ENCODE peak calls at places on chromosomes 6 and 20, in ten cellular contexts. B is testis; J is brain microvascular endothelial cell; D is SJSA1; T is heart right ventricle; Z is Peyer's patch; O is naive thymus-derived CD4-positive, alpha-beta T cell; W is HL-60; V is ovary; N is IMR-90. Y is an unnamed sample.

GRCh38 chr20:54200487-54201267 is 7.2 kb upstream of the PFDN4 start:
- DNase-seq in J (no peak), N (no peak), D (no peak), Z (no peak), T (no peak), B (no peak), W (no peak), O (no peak), V (no peak), Y (no peak)

GRCh38 chr6:163165922-163166321 is 248.6 kb upstream of the QKI start:
- DNase-seq in Z (no peak), B (no peak), T (no peak), O (no peak), W (no peak), N (no peak), D (no peak), V (no peak), J (no peak), Y (no peak)

GRCh38 chr20:63955281-63955845 is 853 bp downstream of the UCKL1 start:
- DNase-seq in W (peak), T (peak), J (no peak), B (peak), Z (peak), V (no peak), O (no peak), N (no peak), D (peak), Y (no peak)

GRCh38 chr6:164693934-164694333 is 615.5 kb downstream of the C6orf118 start:
- DNase-seq in V (no peak), J (no peak), B (no peak), T (no peak), W (no peak), O (no peak), Z (no peak), D (no peak), N (no peak), Y (no peak)

GRCh38 chr6:14984454-14984853 is 261.4 kb upstream of the JARID2 start:
- DNase-seq in O (no peak), J (no peak), N (peak), Z (peak), B (peak), W (no peak), T (no peak), D (no peak), V (peak), Y (no peak)

GRCh38 chr20:63753381-63753780 is 13.8 kb downstream of the SLC2A4RG start:
- DNase-seq in Z (no peak), D (no peak), V (no peak), O (no peak), B (no peak), N (no peak), T (no peak), J (no peak), W (no peak), Y (no peak)

GRCh38 chr20:58642465-58642864 is 8.6 kb upstream of the STX16 start:
- DNase-seq in D (no peak), Z (peak), V (no peak), J (no peak), B (no peak), T (no peak), W (no peak), N (no peak), O (no peak), Y (no peak)

GRCh38 chr6:55836481-55836880 is 38.9 kb downstream of the BMP5 start:
- DNase-seq in N (no peak), J (no peak), O (no peak), B (no peak), W (no peak), V (no peak), T (no peak), Z (no peak), D (peak), Y (no peak)

GRCh38 chr20:63226020-63226943 is 9.4 kb upstream of the BIRC7 start:
- DNase-seq in J (no peak), B (no peak), Z (no peak), W (no peak), T (no peak), O (no peak), V (no peak), D (no peak), N (no peak), Y (no peak)

GRCh38 chr20:53296451-53297153 is 297.0 kb downstream of the ZNF217 start:
- DNase-seq in J (no peak), O (no peak), D (no peak), Z (no peak), N (no peak), V (no peak), B (no peak), T (no peak), W (no peak), Y (no peak)

GRCh38 chr20:57412347-57413029 is 21.3 kb downstream of the RBM38 start:
- DNase-seq in N (no peak), T (no peak), V (no peak), D (no peak), J (no peak), O (no peak), B (peak), W (no peak), Z (no peak), Y (no peak)

GRCh38 chr6:38773338-38773737 is 58.2 kb downstream of the DNAH8 start:
- DNase-seq in B (peak), V (no peak), N (no peak), W (no peak), Z (no peak), T (no peak), J (no peak), D (no peak), O (no peak), Y (no peak)

GRCh38 chr6:31144970-31145340 is 6.1 kb upstream of the PSORS1C2 start:
- DNase-seq in B (no peak), N (no peak), J (no peak), D (no peak), T (no peak), Z (peak), O (no peak), W (no peak), V (no peak), Y (no peak)

GRCh38 chr6:71531841-71532240 is 243.2 kb downstream of the OGFRL1 start:
- DNase-seq in B (peak), J (no peak), T (no peak), N (no peak), D (no peak), V (no peak), O (no peak), Z (no peak), W (no peak), Y (no peak)

GRCh38 chr20:34861386-34862084 is 11.1 kb downstream of the GGT7 start:
- DNase-seq in W (no peak), N (no peak), O (no peak), D (no peak), B (no peak), Z (peak), T (no peak), V (no peak), J (no peak), Y (no peak)
- H3K27ac ChIP-seq in W (no peak), N (no peak), O (no peak), D (no peak), B (no peak), Z (no peak), T (no peak), V (no peak), J (no peak), Y (no peak)

GRCh38 chr6:24865161-24865560 is 66.4 kb upstream of the ARMH2 start:
- DNase-seq in O (no peak), T (no peak), B (no peak), V (no peak), W (no peak), N (no peak), D (no peak), J (no peak), Z (no peak), Y (no peak)

GRCh38 chr6:24861934-24862333 is 63.2 kb upstream of the ARMH2 start:
- DNase-seq in B (no peak), O (no peak), D (no peak), N (no peak), Z (peak), J (no peak), T (no peak), W (no peak), V (no peak), Y (no peak)

GRCh38 chr6:24868765-24869164 is 67.0 kb downstream of the RIPOR2 start:
- DNase-seq in Z (no peak), V (no peak), W (no peak), T (no peak), D (no peak), O (no peak), B (no peak), N (no peak), J (no peak), Y (no peak)

GRCh38 chr6:24867104-24867703 is 68.5 kb upstream of the ARMH2 start:
- DNase-seq in N (no peak), V (no peak), W (no peak), O (no peak), Z (no peak), D (no peak), J (no peak), B (no peak), T (no peak), Y (no peak)

DNA sequence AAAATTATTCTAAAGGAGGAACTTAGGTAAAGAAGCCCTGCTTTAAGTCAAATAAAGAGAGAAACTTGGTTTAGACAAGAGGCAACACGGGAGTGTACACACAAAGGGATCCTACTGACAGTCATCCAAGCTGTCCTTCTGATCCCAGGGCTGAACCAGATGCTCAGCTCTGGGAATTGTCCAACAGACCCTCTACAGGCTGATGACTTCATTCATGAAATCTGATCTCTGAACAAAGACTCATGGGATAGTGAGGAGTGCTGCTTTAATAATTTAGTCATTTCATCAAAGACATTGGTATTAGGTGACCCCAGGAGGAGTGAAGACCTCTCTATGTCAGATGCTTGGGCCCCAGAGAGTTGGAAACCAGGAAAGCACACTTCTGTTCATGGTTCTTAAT is 65.6 kb upstream of the ARMH2 start:
- DNase-seq in J (peak), T (no peak), B (no peak), N (peak), V (no peak), D (no peak), Z (no peak), O (no peak), W (no peak), Y (peak)
- H3K27ac ChIP-seq in J (no peak), T (no peak), B (no peak), N (no peak), V (no peak), D (no peak), Z (no peak), O (peak), W (no peak), Y (no peak)

GRCh38 chr6:105301072-105301503 is 101.8 kb downstream of the PREP start:
- DNase-seq in W (no peak), D (peak), J (no peak), T (no peak), O (no peak), N (peak), B (no peak), V (no peak), Z (no peak), Y (no peak)
- H3K27ac ChIP-seq in W (no peak), D (no peak), J (no peak), T (peak), O (no peak), N (no peak), B (no peak), V (no peak), Z (no peak), Y (no peak)

DNA sequence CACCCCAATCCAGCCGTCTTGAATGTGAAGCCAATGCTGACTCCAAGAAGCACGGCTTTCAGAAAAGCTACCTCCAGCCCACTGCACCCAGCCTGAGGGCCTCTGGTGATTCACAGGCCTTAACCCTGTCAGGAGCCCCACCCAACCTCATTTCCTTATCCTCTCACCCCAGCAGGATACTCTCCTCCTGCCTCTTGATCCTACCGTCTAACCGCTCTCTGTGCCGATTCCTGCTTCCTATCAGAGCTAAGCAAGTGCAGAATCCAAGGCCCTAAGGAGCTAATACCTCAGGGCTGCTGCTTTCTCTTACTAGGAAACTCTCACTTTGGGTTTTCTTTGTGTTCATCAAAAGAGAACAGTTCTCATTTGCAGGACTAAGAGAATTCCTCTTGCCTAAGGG is 47.2 kb downstream of the TRERF1 start:
- DNase-seq in T (no peak), V (peak), N (peak), J (peak), W (no peak), O (no peak), B (no peak), Z (peak), D (peak), Y (no peak)
- H3K27ac ChIP-seq in T (peak), V (no peak), N (peak), J (peak), W (no peak), O (peak), B (no peak), Z (peak), D (peak), Y (peak)

DNA sequence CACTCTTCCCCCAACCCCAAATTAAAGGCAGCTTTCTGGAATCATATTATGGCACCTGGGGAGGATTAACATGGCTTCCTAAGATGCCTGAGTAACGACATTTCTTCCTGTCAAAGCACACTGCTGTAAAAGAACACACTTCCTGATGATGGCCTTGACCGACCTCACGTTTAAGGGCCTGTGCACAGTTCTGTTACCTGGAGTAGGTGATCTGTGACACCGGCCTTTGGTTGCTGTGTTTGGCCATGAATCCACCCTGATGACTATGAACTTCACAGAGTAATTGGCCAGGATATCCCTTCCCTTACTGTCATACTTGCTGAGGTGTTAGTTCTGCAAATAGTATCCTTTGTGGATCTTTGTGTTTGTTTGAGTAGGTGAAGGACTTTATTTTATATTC is 45.8 kb downstream of the PLCB4 start:
- DNase-seq in V (no peak), N (no peak), T (no peak), B (no peak), D (no peak), Z (no peak), O (no peak), W (no peak), J (no peak), Y (no peak)
- H3K27ac ChIP-seq in V (no peak), N (no peak), T (peak), B (no peak), D (no peak), Z (no peak), O (no peak), W (no peak), J (no peak), Y (no peak)

DNA sequence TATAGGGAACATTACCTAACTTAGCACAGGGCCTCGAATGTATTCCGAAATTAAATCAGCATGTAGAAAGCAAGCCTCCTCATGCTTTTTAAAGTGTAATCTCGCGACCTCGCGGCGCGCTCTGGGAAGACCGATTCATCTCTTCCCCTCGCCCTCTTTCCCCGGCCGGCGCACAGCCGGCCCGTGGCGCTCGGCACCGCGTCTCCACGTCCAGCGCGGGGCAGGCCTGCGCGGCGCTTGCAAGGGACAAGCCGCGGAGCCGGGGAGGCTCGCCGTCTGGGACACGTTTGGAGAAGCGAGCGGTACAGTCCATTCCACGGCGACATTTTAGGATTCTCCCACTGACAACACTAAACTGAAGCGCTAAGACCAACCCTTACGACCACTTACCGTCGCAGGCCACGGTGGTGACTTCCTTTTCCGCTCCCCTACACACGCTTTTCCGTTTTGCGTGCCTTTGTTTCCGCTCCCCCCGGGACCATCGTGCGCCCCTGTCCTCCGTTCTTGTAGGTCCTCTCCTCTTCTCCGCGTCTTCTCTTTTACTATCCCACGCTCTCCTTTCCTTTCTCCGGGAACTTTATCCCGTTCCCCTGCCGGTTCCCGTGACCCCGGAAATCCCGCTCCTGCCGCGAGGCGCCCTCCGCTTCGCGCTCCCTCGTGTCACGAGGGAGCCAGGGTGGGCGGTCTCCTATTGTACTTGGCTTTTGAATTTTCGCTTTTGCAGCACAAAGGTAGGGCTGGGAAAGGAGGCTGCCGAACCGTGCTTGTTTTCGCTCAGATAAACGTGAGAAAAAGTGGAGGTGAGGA is at the start of gene ECHDC1:
- DNase-seq in D (peak), O (peak), J (peak), T (peak), Z (peak), V (peak), B (peak), N (peak), W (peak), Y (peak)
- H3K27ac ChIP-seq in D (peak), O (peak), J (peak), T (peak), Z (peak), V (peak), B (peak), N (peak), W (peak), Y (peak)